ENCODE peak calls at places on chromosomes 6 and 20, in nine cellular contexts. E is cardiac muscle cell, L is fibroblast of mammary gland, K is Kasumi-1, I is heart left ventricle, B is activated T-cell treated with anti-CD3 and anti-CD28 coated beads for 1 hour, S is neuronal stem cell, Y is AG08396, V is HuH-7. X is an unnamed sample.

GRCh38 chr20:48841861-48842529 is 14.2 kb upstream of the PREX1 start:
- DNase-seq in Y (peak), E (peak), V (no peak), L (peak), I (no peak), K (no peak), B (no peak), S (no peak), X (no peak)

GRCh38 chr6:146305098-146305497 is 238.5 kb upstream of the RAB32 start:
- DNase-seq in V (no peak), E (peak), B (no peak), S (no peak), K (peak), L (no peak), I (no peak), Y (no peak), X (no peak)

GRCh38 chr6:16514249-16514648 is 247.0 kb downstream of the ATXN1 start:
- DNase-seq in V (peak), K (peak), L (peak), B (no peak), I (no peak), Y (peak), S (no peak), E (peak), X (no peak)

GRCh38 chr20:31674895-31675827 is 37.4 kb downstream of the COX4I2 start:
- DNase-seq in L (peak), K (peak), S (no peak), E (peak), Y (peak), V (no peak), B (peak), I (peak), X (peak)

GRCh38 chr6:143410859-143411270 is 39.6 kb downstream of the ADAT2 start:
- DNase-seq in E (peak), Y (no peak), S (no peak), K (no peak), B (no peak), L (peak), V (peak), I (no peak), X (no peak)

GRCh38 chr6:42387336-42387735 is 64.4 kb downstream of the TRERF1 start:
- DNase-seq in L (no peak), V (no peak), I (no peak), S (no peak), E (no peak), Y (no peak), B (no peak), K (no peak), X (peak)

GRCh38 chr6:41097467-41098090 is 24.8 kb downstream of the NFYA start:
- DNase-seq in V (no peak), L (no peak), B (no peak), E (peak), S (no peak), I (no peak), Y (no peak), K (no peak), X (no peak)

GRCh38 chr6:89021629-89022028 is 58.2 kb upstream of the RNGTT start:
- DNase-seq in I (no peak), V (no peak), S (no peak), Y (no peak), E (no peak), B (no peak), K (no peak), L (no peak), X (no peak)

GRCh38 chr6:147192278-147192911 is 11.8 kb upstream of the STXBP5 start:
- DNase-seq in V (peak), B (no peak), S (no peak), Y (no peak), K (no peak), I (no peak), L (no peak), E (no peak), X (no peak)

GRCh38 chr6:2447318-2447717 is 201.9 kb upstream of the GMDS start:
- DNase-seq in E (no peak), B (no peak), V (no peak), S (no peak), L (no peak), K (no peak), Y (no peak), I (no peak), X (no peak)

GRCh38 chr6:37689356-37689755 is 8.3 kb downstream of the MDGA1 start:
- DNase-seq in B (no peak), V (no peak), L (peak), K (no peak), I (no peak), S (no peak), E (no peak), Y (no peak), X (no peak)

GRCh38 chr6:139336488-139336887 is 38.0 kb downstream of the CITED2 start:
- DNase-seq in V (no peak), K (no peak), I (no peak), L (peak), B (no peak), Y (no peak), S (no peak), E (peak), X (no peak)

GRCh38 chr6:3884007-3884745 is 35.0 kb downstream of the FAM50B start:
- DNase-seq in I (no peak), B (no peak), S (no peak), K (no peak), Y (peak), V (no peak), L (peak), E (peak), X (no peak)

GRCh38 chr20:51193066-51193772 is 170.3 kb upstream of the KCNG1 start:
- DNase-seq in V (no peak), I (no peak), Y (no peak), K (no peak), B (no peak), E (no peak), L (peak), S (no peak), X (no peak)

GRCh38 chr20:10654630-10655029 is 19.2 kb downstream of the JAG1 start:
- DNase-seq in I (no peak), V (no peak), B (no peak), L (no peak), S (no peak), E (no peak), K (no peak), Y (no peak), X (no peak)

GRCh38 chr6:131182991-131183425 is 47.7 kb downstream of the AKAP7 start:
- DNase-seq in L (peak), S (peak), Y (peak), E (peak), B (no peak), I (no peak), V (peak), K (peak), X (no peak)

GRCh38 chr6:134511984-134512383 is 194.1 kb upstream of the SGK1 start:
- DNase-seq in I (no peak), L (no peak), E (no peak), Y (no peak), K (no peak), B (no peak), S (no peak), V (no peak), X (no peak)

GRCh38 chr6:158663465-158664167 is 13.8 kb downstream of the SYTL3 start:
- DNase-seq in I (no peak), Y (no peak), B (no peak), V (no peak), E (no peak), K (no peak), L (no peak), S (no peak), X (no peak)

X was measured in GF-D8.